ENCODE peak calls at places on chromosomes 13 and 19, in four cellular contexts. K is NCI-H1105 treated with DMSO at 0.1 percent for 48 hours; Y is cardiac muscle cell; N is activated T-helper 2 cell treated with anti-CD3 and anti-CD28 coated beads, Interferon-gamma antibody, Interleukin-2, Interleukin-4, amounts not matched to agents 10 μg/mL and 5 μg/mL and 100 μg/mL, durations not matched to agents 14 hours and 24 hours and 36 hours. V is an unnamed sample.

GRCh38 chr13:112968380-112968909 is 569 bp upstream of the MCF2L start:
- DNase-seq in K (peak), Y (no peak), N (no peak), V (peak)

GRCh38 chr19:3672993-3673392 is 27.3 kb downstream of the PIP5K1C start:
- DNase-seq in K (no peak), Y (no peak), N (no peak), V (no peak)

GRCh38 chr13:50882816-50883215 is 26.8 kb upstream of the RNASEH2B start:
- DNase-seq in K (no peak), Y (no peak), N (no peak), V (no peak)

GRCh38 chr19:12064266-12065099 is at the start of gene ZNF844:
- DNase-seq in K (no peak), Y (peak), N (peak), V (peak)

GRCh38 chr13:77028202-77028601 is 1.2 kb upstream of the FBXL3 start:
- DNase-seq in K (no peak), Y (peak), N (no peak), V (peak)

GRCh38 chr19:37930416-37930815 is 23.4 kb downstream of the SIPA1L3 start:
- DNase-seq in K (no peak), Y (peak), N (no peak), V (no peak)

GRCh38 chr19:5494780-5495179 is 39.6 kb downstream of the ZNRF4 start:
- DNase-seq in K (no peak), Y (no peak), N (no peak), V (no peak)

GRCh38 chr19:55152017-55152416 is 3.0 kb upstream of the TNNT1 start:
- DNase-seq in K (no peak), Y (no peak), N (no peak), V (no peak)

GRCh38 chr13:64158910-64159309 is 2743.3 kb upstream of the PCDH20 start:
- DNase-seq in K (no peak), Y (peak), N (no peak), V (no peak)